ENCODE peak calls at places on chromosomes 6 and 20, in six cellular contexts. One of them, this sample, is unnamed.

GRCh38 chr6:159044899-159045727 is at the start of gene TAGAP:
- DNase-seq in amniotic stem cell: no peak
- DNase-seq in NCI-H510A treated with DMSO at 0.1 percent for 48 hours: peak
- DNase-seq in activated gamma-delta T cell: no peak
- DNase-seq in AG09319: no peak
- DNase-seq in WTC11: no peak
- DNase-seq in this sample: no peak

GRCh38 chr6:142416179-142416578 is 114.4 kb downstream of the ADGRG6 start:
- DNase-seq in activated gamma-delta T cell: no peak
- DNase-seq in WTC11: no peak
- DNase-seq in AG09319: peak
- DNase-seq in amniotic stem cell: peak
- DNase-seq in NCI-H510A treated with DMSO at 0.1 percent for 48 hours: no peak
- DNase-seq in this sample: no peak

GRCh38 chr6:67608099-67608749 is 1026.9 kb upstream of the ADGRB3 start:
- DNase-seq in activated gamma-delta T cell: no peak
- DNase-seq in AG09319: no peak
- DNase-seq in amniotic stem cell: no peak
- DNase-seq in WTC11: no peak
- DNase-seq in NCI-H510A treated with DMSO at 0.1 percent for 48 hours: no peak
- DNase-seq in this sample: no peak

GRCh38 chr6:75932067-75932466 is 140.4 kb downstream of the IMPG1 start:
- DNase-seq in WTC11: peak
- DNase-seq in activated gamma-delta T cell: no peak
- DNase-seq in amniotic stem cell: no peak
- DNase-seq in NCI-H510A treated with DMSO at 0.1 percent for 48 hours: no peak
- DNase-seq in AG09319: no peak
- DNase-seq in this sample: no peak

GRCh38 chr6:89986650-89987074 is 92.4 kb downstream of the GJA10 start:
- DNase-seq in WTC11: no peak
- DNase-seq in activated gamma-delta T cell: no peak
- DNase-seq in AG09319: no peak
- DNase-seq in NCI-H510A treated with DMSO at 0.1 percent for 48 hours: peak
- DNase-seq in amniotic stem cell: no peak
- DNase-seq in this sample: no peak

GRCh38 chr6:30778001-30778400 is 33.7 kb upstream of the IER3 start:
- DNase-seq in activated gamma-delta T cell: no peak
- DNase-seq in amniotic stem cell: no peak
- DNase-seq in NCI-H510A treated with DMSO at 0.1 percent for 48 hours: no peak
- DNase-seq in WTC11: no peak
- DNase-seq in AG09319: no peak
- DNase-seq in this sample: no peak

GRCh38 chr20:62822788-62823651 is 6.2 kb downstream of the COL9A3 start:
- DNase-seq in AG09319: no peak
- DNase-seq in activated gamma-delta T cell: no peak
- DNase-seq in WTC11: peak
- DNase-seq in NCI-H510A treated with DMSO at 0.1 percent for 48 hours: peak
- DNase-seq in amniotic stem cell: no peak
- DNase-seq in this sample: peak

GRCh38 chr6:73514746-73515110 is 6.1 kb downstream of the EEF1A1 start:
- DNase-seq in activated gamma-delta T cell: no peak
- DNase-seq in WTC11: no peak
- DNase-seq in NCI-H510A treated with DMSO at 0.1 percent for 48 hours: no peak
- DNase-seq in AG09319: no peak
- DNase-seq in amniotic stem cell: no peak
- DNase-seq in this sample: no peak

GRCh38 chr20:2261105-2261504 is 34.7 kb upstream of the TGM3 start:
- DNase-seq in activated gamma-delta T cell: no peak
- DNase-seq in AG09319: no peak
- DNase-seq in amniotic stem cell: no peak
- DNase-seq in NCI-H510A treated with DMSO at 0.1 percent for 48 hours: no peak
- DNase-seq in WTC11: no peak
- DNase-seq in this sample: no peak

GRCh38 chr20:34475979-34476736 is 40.1 kb upstream of the DYNLRB1 start:
- DNase-seq in AG09319: no peak
- DNase-seq in activated gamma-delta T cell: no peak
- DNase-seq in NCI-H510A treated with DMSO at 0.1 percent for 48 hours: no peak
- DNase-seq in WTC11: peak
- DNase-seq in amniotic stem cell: no peak
- DNase-seq in this sample: no peak

GRCh38 chr6:90028995-90029635 is 134.8 kb downstream of the GJA10 start:
- DNase-seq in AG09319: no peak
- DNase-seq in activated gamma-delta T cell: no peak
- DNase-seq in amniotic stem cell: no peak
- DNase-seq in WTC11: no peak
- DNase-seq in NCI-H510A treated with DMSO at 0.1 percent for 48 hours: no peak
- DNase-seq in this sample: no peak

GRCh38 chr6:152295346-152295745 is 341.8 kb downstream of the SYNE1 start:
- DNase-seq in activated gamma-delta T cell: no peak
- DNase-seq in amniotic stem cell: no peak
- DNase-seq in WTC11: no peak
- DNase-seq in AG09319: peak
- DNase-seq in NCI-H510A treated with DMSO at 0.1 percent for 48 hours: no peak
- DNase-seq in this sample: no peak

GRCh38 chr20:47337413-47337812 is 19.1 kb downstream of the ZMYND8 start:
- DNase-seq in NCI-H510A treated with DMSO at 0.1 percent for 48 hours: no peak
- DNase-seq in WTC11: no peak
- DNase-seq in activated gamma-delta T cell: no peak
- DNase-seq in amniotic stem cell: no peak
- DNase-seq in AG09319: no peak
- DNase-seq in this sample: no peak

GRCh38 chr20:44739952-44740351 is 5.7 kb upstream of the KCNK15 start:
- DNase-seq in amniotic stem cell: no peak
- DNase-seq in AG09319: no peak
- DNase-seq in activated gamma-delta T cell: no peak
- DNase-seq in WTC11: no peak
- DNase-seq in NCI-H510A treated with DMSO at 0.1 percent for 48 hours: no peak
- DNase-seq in this sample: no peak

GRCh38 chr6:18352001-18352400 is 35.1 kb upstream of the RNF144B start:
- DNase-seq in amniotic stem cell: no peak
- DNase-seq in NCI-H510A treated with DMSO at 0.1 percent for 48 hours: no peak
- DNase-seq in activated gamma-delta T cell: no peak
- DNase-seq in AG09319: no peak
- DNase-seq in WTC11: no peak
- DNase-seq in this sample: no peak

GRCh38 chr6:135651964-135652755 is 154.6 kb upstream of the AHI1 start:
- DNase-seq in NCI-H510A treated with DMSO at 0.1 percent for 48 hours: no peak
- DNase-seq in amniotic stem cell: no peak
- DNase-seq in activated gamma-delta T cell: no peak
- DNase-seq in WTC11: peak
- DNase-seq in AG09319: no peak
- DNase-seq in this sample: no peak

GRCh38 chr6:28589234-28589951 is 63.7 kb downstream of the GPX5 start:
- DNase-seq in WTC11: peak
- DNase-seq in NCI-H510A treated with DMSO at 0.1 percent for 48 hours: no peak
- DNase-seq in amniotic stem cell: peak
- DNase-seq in AG09319: peak
- DNase-seq in activated gamma-delta T cell: no peak
- DNase-seq in this sample: no peak

GRCh38 chr6:34305982-34306702 is 57.3 kb upstream of the SMIM29 start:
- DNase-seq in NCI-H510A treated with DMSO at 0.1 percent for 48 hours: no peak
- DNase-seq in activated gamma-delta T cell: no peak
- DNase-seq in amniotic stem cell: no peak
- DNase-seq in AG09319: peak
- DNase-seq in WTC11: no peak
- DNase-seq in this sample: no peak

GRCh38 chr20:53718142-53718481 is 124.5 kb upstream of the ZNF217 start:
- DNase-seq in NCI-H510A treated with DMSO at 0.1 percent for 48 hours: peak
- DNase-seq in WTC11: no peak
- DNase-seq in activated gamma-delta T cell: no peak
- DNase-seq in AG09319: no peak
- DNase-seq in amniotic stem cell: no peak
- DNase-seq in this sample: no peak

GRCh38 chr20:43765933-43766332 is 39.1 kb upstream of the GTSF1L start:
- DNase-seq in WTC11: no peak
- DNase-seq in NCI-H510A treated with DMSO at 0.1 percent for 48 hours: no peak
- DNase-seq in amniotic stem cell: no peak
- DNase-seq in activated gamma-delta T cell: no peak
- DNase-seq in AG09319: no peak
- DNase-seq in this sample: no peak

GRCh38 chr6:27111743-27112142 is 135.8 kb upstream of the PRSS16 start:
- DNase-seq in AG09319: no peak
- DNase-seq in WTC11: no peak
- DNase-seq in activated gamma-delta T cell: no peak
- DNase-seq in NCI-H510A treated with DMSO at 0.1 percent for 48 hours: no peak
- DNase-seq in amniotic stem cell: no peak
- DNase-seq in this sample: no peak

GRCh38 chr6:91879346-91879995 is 1292.6 kb upstream of the MAP3K7 start:
- DNase-seq in AG09319: no peak
- DNase-seq in amniotic stem cell: no peak
- DNase-seq in NCI-H510A treated with DMSO at 0.1 percent for 48 hours: no peak
- DNase-seq in WTC11: no peak
- DNase-seq in activated gamma-delta T cell: no peak
- DNase-seq in this sample: no peak

GRCh38 chr6:156107514-156108150 is 652.0 kb upstream of the NOX3 start:
- DNase-seq in WTC11: no peak
- DNase-seq in AG09319: no peak
- DNase-seq in activated gamma-delta T cell: no peak
- DNase-seq in NCI-H510A treated with DMSO at 0.1 percent for 48 hours: peak
- DNase-seq in amniotic stem cell: no peak
- DNase-seq in this sample: no peak

GRCh38 chr20:1813101-1813529 is 82.1 kb upstream of the SIRPA start:
- DNase-seq in amniotic stem cell: peak
- DNase-seq in WTC11: no peak
- DNase-seq in activated gamma-delta T cell: no peak
- DNase-seq in AG09319: peak
- DNase-seq in NCI-H510A treated with DMSO at 0.1 percent for 48 hours: no peak
- DNase-seq in this sample: no peak

GRCh38 chr6:10534418-10534760 is 13.2 kb downstream of the GCNT2 start:
- DNase-seq in NCI-H510A treated with DMSO at 0.1 percent for 48 hours: no peak
- DNase-seq in WTC11: no peak
- DNase-seq in amniotic stem cell: no peak
- DNase-seq in activated gamma-delta T cell: no peak
- DNase-seq in AG09319: no peak
- DNase-seq in this sample: no peak

GRCh38 chr6:150549577-150550184 is 50.0 kb upstream of the PLEKHG1 start:
- DNase-seq in NCI-H510A treated with DMSO at 0.1 percent for 48 hours: no peak
- DNase-seq in amniotic stem cell: no peak
- DNase-seq in AG09319: no peak
- DNase-seq in activated gamma-delta T cell: no peak
- DNase-seq in WTC11: no peak
- DNase-seq in this sample: no peak

GRCh38 chr6:105872244-105872643 is 213.9 kb upstream of the PRDM1 start:
- DNase-seq in activated gamma-delta T cell: no peak
- DNase-seq in NCI-H510A treated with DMSO at 0.1 percent for 48 hours: no peak
- DNase-seq in WTC11: no peak
- DNase-seq in AG09319: no peak
- DNase-seq in amniotic stem cell: no peak
- DNase-seq in this sample: no peak

GRCh38 chr6:135525550-135525949 is 28.0 kb upstream of the AHI1 start:
- DNase-seq in WTC11: no peak
- DNase-seq in NCI-H510A treated with DMSO at 0.1 percent for 48 hours: no peak
- DNase-seq in activated gamma-delta T cell: no peak
- DNase-seq in AG09319: no peak
- DNase-seq in amniotic stem cell: no peak
- DNase-seq in this sample: no peak

GRCh38 chr6:97047473-97048201 is 123.1 kb downstream of the KLHL32 start:
- DNase-seq in activated gamma-delta T cell: no peak
- DNase-seq in NCI-H510A treated with DMSO at 0.1 percent for 48 hours: no peak
- DNase-seq in AG09319: no peak
- DNase-seq in WTC11: no peak
- DNase-seq in amniotic stem cell: no peak
- DNase-seq in this sample: no peak

GRCh38 chr6:158642805-158643489 is 1.6 kb downstream of the DYNLT1 start:
- DNase-seq in activated gamma-delta T cell: no peak
- DNase-seq in WTC11: no peak
- DNase-seq in amniotic stem cell: no peak
- DNase-seq in AG09319: no peak
- DNase-seq in NCI-H510A treated with DMSO at 0.1 percent for 48 hours: no peak
- DNase-seq in this sample: no peak

GRCh38 chr6:55069132-55069781 is 105.1 kb upstream of the HCRTR2 start:
- DNase-seq in WTC11: peak
- DNase-seq in NCI-H510A treated with DMSO at 0.1 percent for 48 hours: peak
- DNase-seq in amniotic stem cell: peak
- DNase-seq in activated gamma-delta T cell: no peak
- DNase-seq in AG09319: peak
- DNase-seq in this sample: peak